ENCODE peak calls at places on chromosomes 11 and 22, in seven cellular contexts. O is tibial artery, X is Peyer's patch, K is esophagus squamous epithelium, Z is PC-3, J is fibroblast of lung, F is IMR-90. G is an unnamed sample. For H3K9me3, the result is how much of the 10 kb centered on the place peaks cover.

GRCh38 chr11:59183768-59184167 is 11.8 kb downstream of the DTX4 start:
- DNase-seq in O (no peak), X (no peak), K (no peak), Z (no peak), J (peak), F (no peak), G (no peak)

GRCh38 chr22:38350444-38351359 is 33.5 kb upstream of the CSNK1E start:
- DNase-seq in O (no peak), X (no peak), K (no peak), Z (no peak), J (no peak), F (no peak), G (no peak)

GRCh38 chr22:20203142-20204099 is 52.6 kb upstream of the CCDC188 start:
- DNase-seq in O (peak), X (no peak), K (no peak), Z (peak), J (peak), F (peak), G (no peak)

GRCh38 chr22:49213731-49214352 is 613.8 kb downstream of the BRD1 start:
- DNase-seq in O (no peak), X (no peak), K (no peak), Z (no peak), J (no peak), F (no peak), G (no peak)

GRCh38 chr11:103683581-103683980 is 352.9 kb upstream of the DDI1 start:
- DNase-seq in O (no peak), X (no peak), K (no peak), Z (peak), J (peak), F (peak), G (no peak)

GRCh38 chr11:16082532-16083055 is 273.8 kb downstream of the SOX6 start:
- DNase-seq in O (no peak), X (no peak), K (no peak), Z (no peak), J (no peak), F (peak), G (no peak)

GRCh38 chr11:6251120-6251733 is 8.4 kb upstream of the CCKBR start:
- DNase-seq in O (peak), X (no peak), K (no peak), Z (peak), J (peak), F (peak), G (peak)

GRCh38 chr22:24482586-24482985 is 12.5 kb upstream of the UPB1 start:
- DNase-seq in O (no peak), X (no peak), K (no peak), Z (peak), J (peak), F (peak), G (no peak)

GRCh38 chr22:17371446-17371845 is 2.2 kb downstream of the CECR2 start:
- DNase-seq in O (no peak), X (no peak), K (no peak), Z (no peak), J (no peak), F (no peak), G (no peak)

GRCh38 chr11:117428186-117428855 is 100.7 kb downstream of the CEP164 start:
- DNase-seq in O (no peak), X (no peak), K (no peak), Z (no peak), J (no peak), F (no peak), G (no peak)

GRCh38 chr11:117696489-117696888 is 100.5 kb downstream of the DSCAML1 start:
- DNase-seq in O (no peak), X (no peak), K (no peak), Z (no peak), J (no peak), F (no peak), G (no peak)

GRCh38 chr11:72781313-72782080 is 12.3 kb downstream of the STARD10 start:
- DNase-seq in O (no peak), X (peak), K (no peak), Z (peak), J (no peak), F (no peak), G (peak)

GRCh38 chr11:3808846-3809623 is 675 bp downstream of the PGAP2 start:
- DNase-seq in O (no peak), X (peak), K (no peak), Z (peak), J (peak), F (peak), G (peak)

GRCh38 chr22:25942989-25943411 is 201.0 kb downstream of the MYO18B start:
- DNase-seq in O (no peak), X (no peak), K (no peak), Z (no peak), J (no peak), F (no peak), G (no peak)

GRCh38 chr11:76325149-76325548 is 55.8 kb downstream of the THAP12 start:
- DNase-seq in O (no peak), X (no peak), K (no peak), Z (no peak), J (no peak), F (no peak), G (no peak)

GRCh38 chr22:37316405-37316804 is 34.1 kb downstream of the CYTH4 start:
- DNase-seq in O (no peak), X (no peak), K (no peak), Z (no peak), J (no peak), F (no peak), G (no peak)

GRCh38 chr11:123057604-123058305 is 4.2 kb downstream of the HSPA8 start:
- DNase-seq in O (no peak), X (no peak), K (no peak), Z (no peak), J (no peak), F (no peak), G (no peak)

GRCh38 chr11:11611381-11611780 is 10.4 kb downstream of the GALNT18 start:
- DNase-seq in O (no peak), X (no peak), K (no peak), Z (no peak), J (no peak), F (no peak), G (no peak)

GRCh38 chr11:115141221-115141620 is 363.0 kb downstream of the CADM1 start:
- DNase-seq in O (no peak), X (no peak), K (no peak), Z (no peak), J (no peak), F (no peak), G (no peak)

GRCh38 chr11:14314127-14314526 is 44.9 kb downstream of the RRAS2 start:
- DNase-seq in O (no peak), X (no peak), K (no peak), Z (no peak), J (no peak), F (no peak), G (no peak)

DNA sequence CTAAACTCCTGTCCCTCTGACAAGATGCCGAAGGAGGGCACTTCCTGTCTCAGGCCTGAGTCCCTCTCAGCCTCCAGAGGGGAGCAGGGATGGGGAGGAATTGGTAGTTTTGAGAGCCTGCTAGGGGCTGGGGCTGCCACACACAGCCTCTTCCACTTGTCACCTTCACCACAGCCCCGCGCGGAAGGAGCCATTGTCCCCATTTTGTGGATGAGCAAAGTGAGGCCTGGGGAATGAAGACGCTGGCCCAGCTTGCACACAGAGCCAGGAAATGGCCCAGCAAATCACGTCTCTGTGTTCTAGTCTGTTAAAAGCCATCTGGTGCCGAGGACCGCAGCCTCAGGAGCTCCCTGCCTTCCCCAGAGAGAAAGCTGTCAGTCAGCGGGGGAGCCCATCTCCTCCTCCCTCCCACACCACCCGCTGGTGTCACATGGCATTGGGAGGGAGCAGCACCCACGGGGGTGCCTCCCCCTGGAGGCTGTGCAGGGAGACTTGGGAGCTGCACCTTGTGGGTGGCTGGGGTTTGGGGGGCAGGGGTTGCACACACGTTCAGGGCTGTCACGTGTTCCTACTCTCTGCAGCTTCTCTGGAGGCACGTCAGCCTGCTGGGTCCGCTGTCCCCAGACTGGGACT is 34.6 kb downstream of the RASD2 start:
- DNase-seq in O (no peak), X (no peak), K (no peak), Z (no peak), J (no peak), F (no peak), G (no peak)
- TF ChIP-seq CTCF in O (no peak), X (no peak), K (no peak), Z (no peak), J (no peak), F (no peak), G (no peak)

GRCh38 chr22:31922593-31922992 is 21.7 kb upstream of the YWHAH start:
- DNase-seq in O (no peak), X (no peak), K (no peak), Z (no peak), J (no peak), F (no peak), G (no peak)

GRCh38 chr22:31921106-31921505 is 23.2 kb upstream of the YWHAH start:
- DNase-seq in O (no peak), X (no peak), K (no peak), Z (no peak), J (no peak), F (no peak), G (no peak)

GRCh38 chr22:31925056-31925455 is 19.3 kb upstream of the YWHAH start:
- DNase-seq in O (no peak), X (no peak), K (no peak), Z (no peak), J (no peak), F (no peak), G (no peak)

GRCh38 chr22:31923761-31924160 is 20.6 kb upstream of the YWHAH start:
- DNase-seq in O (no peak), X (no peak), K (no peak), Z (no peak), J (no peak), F (no peak), G (no peak)

GRCh38 chr22:31923166-31923565 is 21.2 kb upstream of the YWHAH start:
- DNase-seq in O (peak), X (no peak), K (no peak), Z (no peak), J (no peak), F (no peak), G (no peak)
- H3K27ac ChIP-seq in O (no peak), X (no peak), K (no peak), Z (no peak), J (no peak), F (no peak), G (no peak)

DNA sequence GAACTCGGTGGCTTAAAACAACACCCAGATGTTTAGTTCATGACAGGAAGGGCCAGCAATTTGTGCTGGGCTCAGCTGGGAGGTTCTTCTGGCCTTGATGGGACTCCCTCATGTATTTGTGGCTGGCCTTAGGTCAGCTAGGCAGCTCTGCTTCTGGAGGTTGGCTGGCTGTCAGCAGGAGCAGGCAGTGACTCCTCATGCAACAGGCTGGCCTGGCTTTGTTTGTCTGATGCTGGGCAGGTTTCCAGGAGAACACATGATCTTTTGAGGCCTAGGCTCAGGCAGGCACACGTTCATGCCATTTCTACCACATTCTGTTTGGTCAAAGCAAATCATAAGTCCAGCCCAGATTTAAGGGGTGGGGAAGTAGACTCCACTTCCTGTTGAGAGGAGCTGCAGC is 571.2 kb downstream of the TBC1D22A start:
- DNase-seq in O (no peak), X (no peak), K (no peak), Z (peak), J (peak), F (peak), G (peak)
- H3K9me3 ChIP-seq in O (under half), X (under half), K (under half), Z (under half), J (under half), F (under half), G (under half)

DNA sequence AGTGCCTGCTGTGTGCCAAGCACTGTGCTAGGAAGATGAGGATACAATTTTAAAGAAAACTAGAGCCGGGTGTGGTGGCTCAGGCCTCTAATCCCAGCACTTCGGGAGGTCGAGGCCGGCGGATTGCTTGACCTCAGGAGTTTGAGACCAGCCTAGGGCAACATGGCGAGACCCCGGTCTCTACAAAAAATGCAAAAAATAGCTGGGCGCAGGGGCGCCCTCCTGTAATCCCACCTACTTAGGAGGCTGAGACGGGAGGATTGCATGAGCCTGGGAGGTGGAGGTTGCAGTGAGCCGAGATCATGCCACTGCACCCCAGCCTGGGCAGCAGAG is 8.3 kb downstream of the TPBGL start:
- DNase-seq in O (no peak), X (no peak), K (no peak), Z (no peak), J (no peak), F (no peak), G (no peak)
- TF ChIP-seq CTCF in O (no peak), X (no peak), K (no peak), Z (no peak), J (no peak), F (no peak), G (no peak)

DNA sequence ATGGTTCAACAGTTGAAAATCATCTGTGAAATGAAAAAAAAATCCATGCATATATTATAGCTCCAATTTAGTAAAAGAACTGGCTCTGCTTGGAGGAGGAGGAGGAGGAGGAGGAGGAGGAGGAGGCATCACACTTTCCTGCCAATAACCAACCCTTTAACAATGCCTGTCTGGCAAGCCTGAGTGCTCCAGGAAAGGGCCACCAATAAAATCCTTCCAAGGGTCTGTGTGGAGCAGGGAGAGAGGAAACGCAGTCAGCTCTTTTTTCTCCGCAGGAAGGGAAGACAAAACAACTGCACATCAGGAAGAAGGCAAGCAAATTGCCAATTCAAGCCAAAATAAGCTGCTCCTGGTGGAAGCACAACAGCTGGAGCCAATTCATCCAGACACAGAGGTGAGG is 139.0 kb downstream of the KCNC1 start:
- DNase-seq in O (no peak), X (no peak), K (no peak), Z (no peak), J (no peak), F (no peak), G (no peak)
- H3K27ac ChIP-seq in O (no peak), X (no peak), K (no peak), Z (no peak), J (no peak), F (no peak), G (no peak)

GRCh38 chr22:47382164-47382890 is 619.9 kb downstream of the TBC1D22A start:
- DNase-seq in O (peak), X (no peak), K (no peak), Z (no peak), J (no peak), F (no peak), G (no peak)
- H3K9me3 ChIP-seq in O (under half), X (under half), K (under half), Z (under half), J (under half), F (under half), G (under half)

DNA sequence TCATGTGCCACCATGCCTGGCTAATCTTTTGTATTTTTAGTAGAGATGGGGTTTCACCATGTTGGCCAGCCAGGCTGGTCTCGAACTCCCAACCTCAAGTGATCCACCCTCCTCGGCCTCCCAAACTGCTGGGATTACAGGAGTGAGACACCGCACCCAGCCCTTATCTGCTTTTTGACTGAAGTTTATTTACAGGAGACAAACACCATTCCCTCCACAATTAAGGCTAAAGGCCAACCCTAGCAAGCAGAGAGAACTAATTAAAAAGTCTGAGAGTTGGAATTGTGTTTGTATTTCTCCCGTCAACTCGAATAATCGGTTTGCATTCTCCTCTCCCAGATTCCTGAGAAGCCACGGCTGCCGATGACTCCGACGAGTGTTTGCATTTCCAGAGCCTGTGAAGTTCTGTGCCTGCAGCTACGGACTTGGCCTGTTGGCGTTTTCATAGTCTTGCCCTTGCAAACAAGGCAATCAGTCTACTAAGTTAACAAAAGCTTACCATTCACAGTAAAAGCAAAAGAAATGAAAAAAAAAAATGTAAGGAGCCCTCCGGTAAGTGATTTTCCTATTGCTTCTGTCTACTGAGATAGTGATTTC is 73.3 kb upstream of the NUP50 start:
- DNase-seq in O (no peak), X (no peak), K (no peak), Z (peak), J (peak), F (peak), G (no peak)
- TF ChIP-seq CTCF in O (no peak), X (no peak), K (peak), Z (no peak), J (no peak), F (no peak), G (no peak)

G was measured in prostate gland.